ENCODE peak calls at places on chromosomes 2 and 18, in five cellular contexts. One of them, this sample, is unnamed.

GRCh38 chr2:50950996-50951395 is 80.9 kb downstream of the NRXN1 start:
- DNase-seq in progenitor cell of endocrine pancreas: no peak
- DNase-seq in left ventricle myocardium inferior: no peak
- DNase-seq in adrenal gland: no peak
- DNase-seq in WTC11: no peak
- DNase-seq in this sample: no peak

GRCh38 chr2:231604101-231604684 is 11.5 kb downstream of the TEX44 start:
- DNase-seq in adrenal gland: peak
- DNase-seq in left ventricle myocardium inferior: peak
- DNase-seq in progenitor cell of endocrine pancreas: peak
- DNase-seq in WTC11: peak
- DNase-seq in this sample: peak

GRCh38 chr2:241770185-241770935 is 6.3 kb upstream of the GAL3ST2 start:
- DNase-seq in progenitor cell of endocrine pancreas: no peak
- DNase-seq in left ventricle myocardium inferior: no peak
- DNase-seq in adrenal gland: peak
- DNase-seq in WTC11: peak
- DNase-seq in this sample: no peak

GRCh38 chr18:48546411-48546810 is 7.6 kb downstream of the CTIF start:
- DNase-seq in WTC11: no peak
- DNase-seq in adrenal gland: peak
- DNase-seq in progenitor cell of endocrine pancreas: no peak
- DNase-seq in left ventricle myocardium inferior: no peak
- DNase-seq in this sample: no peak

GRCh38 chr2:238882083-238882755 is 34.3 kb downstream of the TWIST2 start:
- DNase-seq in WTC11: no peak
- DNase-seq in progenitor cell of endocrine pancreas: no peak
- DNase-seq in left ventricle myocardium inferior: no peak
- DNase-seq in adrenal gland: no peak
- DNase-seq in this sample: no peak

GRCh38 chr2:18268400-18268799 is 292.1 kb downstream of the RDH14 start:
- DNase-seq in progenitor cell of endocrine pancreas: no peak
- DNase-seq in adrenal gland: no peak
- DNase-seq in WTC11: no peak
- DNase-seq in left ventricle myocardium inferior: no peak
- DNase-seq in this sample: peak

GRCh38 chr2:187475499-187476248 is 27.6 kb upstream of the CALCRL start:
- DNase-seq in left ventricle myocardium inferior: no peak
- DNase-seq in adrenal gland: no peak
- DNase-seq in progenitor cell of endocrine pancreas: no peak
- DNase-seq in WTC11: no peak
- DNase-seq in this sample: no peak

GRCh38 chr2:137813176-137813575 is 151.1 kb upstream of the HNMT start:
- DNase-seq in adrenal gland: no peak
- DNase-seq in WTC11: no peak
- DNase-seq in progenitor cell of endocrine pancreas: no peak
- DNase-seq in left ventricle myocardium inferior: no peak
- DNase-seq in this sample: peak

GRCh38 chr2:127423476-127423840 is 5.2 kb downstream of the PROC start:
- DNase-seq in WTC11: no peak
- DNase-seq in left ventricle myocardium inferior: no peak
- DNase-seq in adrenal gland: peak
- DNase-seq in progenitor cell of endocrine pancreas: no peak
- DNase-seq in this sample: peak

GRCh38 chr2:121565389-121566250 is 34.9 kb downstream of the RNU4ATAC start:
- DNase-seq in WTC11: no peak
- DNase-seq in adrenal gland: peak
- DNase-seq in progenitor cell of endocrine pancreas: no peak
- DNase-seq in left ventricle myocardium inferior: no peak
- DNase-seq in this sample: peak

GRCh38 chr2:239566162-239566994 is 165.6 kb upstream of the HDAC4 start:
- DNase-seq in WTC11: no peak
- DNase-seq in adrenal gland: no peak
- DNase-seq in progenitor cell of endocrine pancreas: no peak
- DNase-seq in left ventricle myocardium inferior: no peak
- DNase-seq in this sample: no peak

GRCh38 chr2:60796573-60797509 is 40.8 kb downstream of the PAPOLG start:
- DNase-seq in WTC11: no peak
- DNase-seq in adrenal gland: no peak
- DNase-seq in left ventricle myocardium inferior: no peak
- DNase-seq in progenitor cell of endocrine pancreas: no peak
- DNase-seq in this sample: no peak

GRCh38 chr2:104889261-104890091 is 35.6 kb downstream of the POU3F3 start:
- DNase-seq in progenitor cell of endocrine pancreas: no peak
- DNase-seq in adrenal gland: no peak
- DNase-seq in left ventricle myocardium inferior: no peak
- DNase-seq in WTC11: no peak
- DNase-seq in this sample: no peak

GRCh38 chr2:69629921-69630608 is 13.5 kb downstream of the AAK1 start:
- DNase-seq in WTC11: no peak
- DNase-seq in progenitor cell of endocrine pancreas: no peak
- DNase-seq in adrenal gland: no peak
- DNase-seq in left ventricle myocardium inferior: no peak
- DNase-seq in this sample: no peak

GRCh38 chr2:196176142-196176738 is 4.9 kb upstream of the STK17B start:
- DNase-seq in left ventricle myocardium inferior: no peak
- DNase-seq in WTC11: no peak
- DNase-seq in progenitor cell of endocrine pancreas: no peak
- DNase-seq in adrenal gland: no peak
- DNase-seq in this sample: no peak

GRCh38 chr2:157932480-157933205 is 56.5 kb upstream of the ACVR1 start:
- DNase-seq in WTC11: peak
- DNase-seq in left ventricle myocardium inferior: no peak
- DNase-seq in progenitor cell of endocrine pancreas: no peak
- DNase-seq in adrenal gland: no peak
- DNase-seq in this sample: no peak

GRCh38 chr2:201298462-201298861 is 38.1 kb downstream of the CASP8 start:
- DNase-seq in adrenal gland: no peak
- DNase-seq in progenitor cell of endocrine pancreas: no peak
- DNase-seq in WTC11: no peak
- DNase-seq in left ventricle myocardium inferior: no peak
- DNase-seq in this sample: no peak

GRCh38 chr18:28127763-28128737 is 48.9 kb downstream of the CDH2 start:
- DNase-seq in WTC11: no peak
- DNase-seq in left ventricle myocardium inferior: no peak
- DNase-seq in adrenal gland: peak
- DNase-seq in progenitor cell of endocrine pancreas: no peak
- DNase-seq in this sample: no peak

GRCh38 chr18:46866524-46866923 is 50.8 kb downstream of the PIAS2 start:
- DNase-seq in left ventricle myocardium inferior: no peak
- DNase-seq in progenitor cell of endocrine pancreas: no peak
- DNase-seq in WTC11: no peak
- DNase-seq in adrenal gland: no peak
- DNase-seq in this sample: no peak

GRCh38 chr2:152766908-152767307 is 48.5 kb downstream of the ARL6IP6 start:
- DNase-seq in WTC11: no peak
- DNase-seq in left ventricle myocardium inferior: no peak
- DNase-seq in adrenal gland: no peak
- DNase-seq in progenitor cell of endocrine pancreas: no peak
- DNase-seq in this sample: no peak

GRCh38 chr18:45166341-45167108 is 448.8 kb upstream of the SLC14A2 start:
- DNase-seq in progenitor cell of endocrine pancreas: no peak
- DNase-seq in left ventricle myocardium inferior: no peak
- DNase-seq in WTC11: no peak
- DNase-seq in adrenal gland: no peak
- DNase-seq in this sample: no peak

DNA sequence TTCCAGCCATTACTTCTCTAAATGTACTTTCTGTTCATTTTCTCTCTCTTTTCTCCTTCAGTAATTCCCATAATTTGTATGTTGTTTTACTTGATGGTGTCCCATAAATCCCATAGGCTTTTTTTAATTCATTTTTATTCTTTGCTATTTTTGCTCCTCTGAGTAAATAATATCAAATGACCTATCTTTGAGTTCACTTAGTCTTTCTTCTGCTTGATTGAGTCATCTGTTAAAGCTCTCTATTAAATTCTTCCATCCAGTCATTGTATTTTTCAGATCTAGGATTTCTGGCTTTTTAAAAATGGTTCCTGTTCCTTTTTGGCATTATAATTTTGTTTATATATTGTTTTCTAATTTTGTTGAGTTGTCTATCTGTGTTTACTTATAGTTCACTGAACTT is 13.5 kb downstream of the SP100 start:
- DNase-seq in adrenal gland: no peak
- DNase-seq in progenitor cell of endocrine pancreas: no peak
- DNase-seq in WTC11: no peak
- DNase-seq in left ventricle myocardium inferior: no peak
- DNase-seq in this sample: no peak
- TF ChIP-seq CTCF in adrenal gland: no peak
- TF ChIP-seq CTCF in progenitor cell of endocrine pancreas: no peak
- TF ChIP-seq CTCF in WTC11: no peak
- TF ChIP-seq CTCF in left ventricle myocardium inferior: no peak
- TF ChIP-seq CTCF in this sample: no peak

GRCh38 chr18:65039578-65039977 is 711.2 kb upstream of the CDH7 start:
- DNase-seq in adrenal gland: no peak
- DNase-seq in WTC11: no peak
- DNase-seq in left ventricle myocardium inferior: no peak
- DNase-seq in progenitor cell of endocrine pancreas: no peak
- DNase-seq in this sample: no peak
- TF ChIP-seq CTCF in adrenal gland: no peak
- TF ChIP-seq CTCF in WTC11: no peak
- TF ChIP-seq CTCF in left ventricle myocardium inferior: no peak
- TF ChIP-seq CTCF in progenitor cell of endocrine pancreas: no peak
- TF ChIP-seq CTCF in this sample: no peak

GRCh38 chr2:185980944-185981343 is 242.3 kb downstream of the FSIP2 start:
- DNase-seq in progenitor cell of endocrine pancreas: no peak
- DNase-seq in left ventricle myocardium inferior: no peak
- DNase-seq in adrenal gland: no peak
- DNase-seq in WTC11: no peak
- DNase-seq in this sample: no peak
- TF ChIP-seq CTCF in progenitor cell of endocrine pancreas: no peak
- TF ChIP-seq CTCF in left ventricle myocardium inferior: no peak
- TF ChIP-seq CTCF in adrenal gland: no peak
- TF ChIP-seq CTCF in WTC11: no peak
- TF ChIP-seq CTCF in this sample: no peak

GRCh38 chr2:168614291-168615018 is 158.4 kb downstream of the CERS6 start:
- DNase-seq in adrenal gland: no peak
- DNase-seq in progenitor cell of endocrine pancreas: no peak
- DNase-seq in left ventricle myocardium inferior: no peak
- DNase-seq in WTC11: peak
- DNase-seq in this sample: no peak
- TF ChIP-seq CTCF in adrenal gland: no peak
- TF ChIP-seq CTCF in progenitor cell of endocrine pancreas: no peak
- TF ChIP-seq CTCF in left ventricle myocardium inferior: no peak
- TF ChIP-seq CTCF in WTC11: peak
- TF ChIP-seq CTCF in this sample: peak

DNA sequence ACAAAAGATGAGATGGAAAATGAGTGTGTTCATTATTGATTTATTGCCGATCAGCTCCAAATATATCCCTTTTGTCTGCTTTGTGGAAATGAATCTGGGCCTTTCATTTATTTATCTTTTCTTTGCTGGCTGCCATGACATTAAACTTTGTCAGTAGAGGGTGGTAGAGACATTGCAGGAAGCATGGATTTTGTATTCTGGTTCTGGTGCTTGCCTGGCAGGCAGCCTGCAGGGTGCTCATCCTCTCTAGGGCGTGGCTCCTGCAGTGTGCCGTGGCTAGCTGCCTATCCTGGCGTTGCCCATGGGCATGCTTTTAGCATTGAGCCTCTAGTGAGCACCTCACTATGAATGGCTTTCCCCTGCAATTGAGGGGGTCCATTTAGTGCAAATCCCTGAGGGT is 593.1 kb downstream of the RNF144A start:
- DNase-seq in WTC11: no peak
- DNase-seq in adrenal gland: no peak
- DNase-seq in progenitor cell of endocrine pancreas: no peak
- DNase-seq in left ventricle myocardium inferior: no peak
- DNase-seq in this sample: no peak
- TF ChIP-seq CTCF in WTC11: no peak
- TF ChIP-seq CTCF in adrenal gland: no peak
- TF ChIP-seq CTCF in progenitor cell of endocrine pancreas: no peak
- TF ChIP-seq CTCF in left ventricle myocardium inferior: no peak
- TF ChIP-seq CTCF in this sample: peak

This sample was measured in WERI-Rb-1.